ENCODE peak calls at places on chromosomes 5 and 9, in seven cellular contexts. A is SK-N-SH, S is HCT116, H is H1, F is K562, Q is GM12878, I is HepG2. N is an unnamed sample.

GRCh38 chr9:92299116-92299515 is 5.6 kb upstream of the IARS1 start:
- DNase-seq in Q (peak), H (no peak), S (no peak), A (no peak), F (no peak), I (no peak), N (no peak)

GRCh38 chr5:178417391-178417811 is 172.8 kb downstream of the COL23A1 start:
- DNase-seq in I (no peak), H (no peak), F (peak), A (peak), S (no peak), Q (no peak), N (no peak)

GRCh38 chr9:29285818-29286217 is 1712.5 kb upstream of the C9orf72 start:
- DNase-seq in H (no peak), S (no peak), Q (no peak), A (no peak), F (no peak), I (no peak), N (no peak)

GRCh38 chr9:129287595-129288305 is 109.7 kb upstream of the IER5L start:
- DNase-seq in H (peak), F (no peak), S (no peak), I (no peak), A (no peak), Q (no peak), N (no peak)

GRCh38 chr5:104119529-104119928 is 556.9 kb upstream of the NUDT12 start:
- DNase-seq in S (no peak), I (no peak), F (no peak), A (no peak), H (no peak), Q (no peak), N (no peak)

GRCh38 chr5:16461026-16461425 is 4.6 kb downstream of the ZNF622 start:
- DNase-seq in I (no peak), A (no peak), F (no peak), Q (no peak), S (no peak), H (no peak), N (no peak)

GRCh38 chr9:132268725-132269352 is 85.9 kb downstream of the SETX start:
- DNase-seq in Q (no peak), F (peak), I (peak), S (peak), A (peak), H (peak), N (peak)

GRCh38 chr9:112355305-112355953 is 22.0 kb upstream of the PTBP3 start:
- DNase-seq in A (no peak), Q (no peak), F (no peak), I (no peak), H (no peak), S (no peak), N (no peak)

GRCh38 chr9:546797-547223 is 294.7 kb upstream of the DMRT1 start:
- DNase-seq in I (peak), H (no peak), F (no peak), A (no peak), S (no peak), Q (no peak), N (peak)

GRCh38 chr9:126724226-126724625 is 80.6 kb upstream of the ZBTB43 start:
- DNase-seq in F (no peak), Q (no peak), A (peak), H (no peak), S (no peak), I (no peak), N (peak)

GRCh38 chr5:157860898-157861894 is 2.3 kb upstream of the CLINT1 start:
- DNase-seq in A (no peak), H (no peak), S (no peak), Q (peak), F (no peak), I (peak), N (no peak)

GRCh38 chr5:178619390-178619789 is 7.5 kb downstream of the CLK4 start:
- DNase-seq in F (no peak), A (no peak), Q (no peak), S (no peak), I (no peak), H (no peak), N (no peak)

GRCh38 chr9:79745752-79746336 is 174.1 kb downstream of the TLE4 start:
- DNase-seq in S (no peak), A (no peak), Q (no peak), I (no peak), F (no peak), H (no peak), N (no peak)

GRCh38 chr9:9318959-9319505 is 1293.8 kb downstream of the PTPRD start:
- DNase-seq in Q (no peak), I (no peak), S (no peak), A (no peak), H (no peak), F (no peak), N (no peak)

GRCh38 chr5:14977058-14977640 is 105.6 kb upstream of the ANKH start:
- DNase-seq in S (no peak), Q (no peak), H (no peak), A (no peak), I (peak), F (no peak), N (no peak)

GRCh38 chr5:129904667-129905466 is 602 bp downstream of the CHSY3 start:
- DNase-seq in F (no peak), A (peak), S (no peak), Q (no peak), I (no peak), H (peak), N (no peak)

GRCh38 chr9:137218754-137219271 is 3.2 kb downstream of the RNF208 start:
- DNase-seq in I (peak), F (peak), A (no peak), H (no peak), S (no peak), Q (no peak), N (no peak)

GRCh38 chr9:137216188-137216965 is 5.7 kb downstream of the RNF208 start:
- DNase-seq in A (no peak), Q (no peak), I (no peak), H (no peak), F (no peak), S (no peak), N (no peak)

GRCh38 chr9:137215196-137215986 is 6.6 kb downstream of the RNF208 start:
- DNase-seq in F (no peak), H (no peak), A (no peak), I (no peak), S (no peak), Q (no peak), N (no peak)

GRCh38 chr9:137218212-137218753 is 3.8 kb downstream of the RNF208 start:
- DNase-seq in Q (no peak), I (no peak), F (no peak), S (no peak), A (no peak), H (no peak), N (no peak)

DNA sequence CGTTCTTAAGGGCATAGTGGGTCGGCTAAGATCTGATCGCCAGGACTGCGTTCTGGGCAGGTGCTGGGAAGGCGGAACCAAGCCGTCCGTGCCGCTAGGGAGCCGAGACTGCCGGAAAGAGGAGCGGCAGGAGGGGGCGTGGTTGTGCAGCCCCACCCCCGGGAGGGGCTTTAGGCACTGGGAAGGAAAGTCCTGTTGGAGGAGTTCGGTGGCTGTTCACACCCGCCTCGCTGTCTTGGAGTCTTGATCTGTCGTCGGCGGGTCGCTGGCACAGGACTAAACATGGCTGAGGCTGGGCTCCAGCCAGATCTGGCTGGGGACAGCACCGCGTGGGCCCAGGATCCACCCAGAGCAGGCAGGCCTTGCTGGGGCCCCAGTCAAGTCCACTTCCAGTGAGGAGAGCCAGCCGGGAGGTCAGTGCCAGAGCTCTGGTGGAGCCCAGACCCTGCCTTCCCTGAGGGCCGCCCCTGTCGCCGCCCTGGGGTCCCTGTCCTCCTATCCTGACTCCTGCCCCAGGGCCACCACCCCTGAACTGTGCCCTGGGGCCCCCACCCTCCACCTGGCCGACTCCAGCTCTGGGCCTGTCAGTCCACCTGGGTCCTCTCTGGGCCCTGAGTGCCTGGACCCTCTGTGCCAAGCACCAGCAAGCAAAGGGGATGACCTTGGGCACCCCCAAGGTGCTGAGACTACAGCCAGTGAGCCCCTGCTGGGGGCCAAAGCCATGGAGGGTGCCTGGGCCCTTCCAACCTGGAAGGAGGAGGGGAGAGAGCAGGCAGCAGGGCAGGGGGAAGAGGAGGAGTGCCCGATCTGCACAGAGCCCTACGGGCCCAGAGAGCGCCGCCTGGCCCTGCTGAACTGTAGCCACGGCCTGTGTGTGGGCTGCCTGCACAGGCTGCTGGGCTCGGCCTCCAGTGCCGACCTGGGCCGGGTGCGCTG is 4.5 kb downstream of the RNF208 start:
- DNase-seq in F (peak), S (peak), H (peak), I (peak), Q (no peak), A (no peak), N (peak)
- TF ChIP-seq JUND in F (peak), S (no peak), H (no peak), I (no peak), Q (no peak), A (no peak), N (no peak)

GRCh38 chr9:96026655-96027213 is 151.2 kb downstream of the ERCC6L2 start:
- DNase-seq in H (no peak), I (no peak), Q (no peak), F (no peak), A (no peak), S (no peak), N (no peak)

GRCh38 chr9:96031366-96031824 is 155.9 kb downstream of the ERCC6L2 start:
- DNase-seq in S (no peak), I (no peak), H (no peak), F (no peak), Q (no peak), A (peak), N (peak)

GRCh38 chr9:96029722-96030515 is 154.4 kb downstream of the ERCC6L2 start:
- DNase-seq in A (no peak), S (no peak), Q (no peak), I (no peak), H (no peak), F (no peak), N (no peak)

GRCh38 chr9:96025995-96026572 is 150.6 kb downstream of the ERCC6L2 start:
- DNase-seq in S (no peak), A (peak), Q (no peak), H (peak), F (peak), I (no peak), N (no peak)

DNA sequence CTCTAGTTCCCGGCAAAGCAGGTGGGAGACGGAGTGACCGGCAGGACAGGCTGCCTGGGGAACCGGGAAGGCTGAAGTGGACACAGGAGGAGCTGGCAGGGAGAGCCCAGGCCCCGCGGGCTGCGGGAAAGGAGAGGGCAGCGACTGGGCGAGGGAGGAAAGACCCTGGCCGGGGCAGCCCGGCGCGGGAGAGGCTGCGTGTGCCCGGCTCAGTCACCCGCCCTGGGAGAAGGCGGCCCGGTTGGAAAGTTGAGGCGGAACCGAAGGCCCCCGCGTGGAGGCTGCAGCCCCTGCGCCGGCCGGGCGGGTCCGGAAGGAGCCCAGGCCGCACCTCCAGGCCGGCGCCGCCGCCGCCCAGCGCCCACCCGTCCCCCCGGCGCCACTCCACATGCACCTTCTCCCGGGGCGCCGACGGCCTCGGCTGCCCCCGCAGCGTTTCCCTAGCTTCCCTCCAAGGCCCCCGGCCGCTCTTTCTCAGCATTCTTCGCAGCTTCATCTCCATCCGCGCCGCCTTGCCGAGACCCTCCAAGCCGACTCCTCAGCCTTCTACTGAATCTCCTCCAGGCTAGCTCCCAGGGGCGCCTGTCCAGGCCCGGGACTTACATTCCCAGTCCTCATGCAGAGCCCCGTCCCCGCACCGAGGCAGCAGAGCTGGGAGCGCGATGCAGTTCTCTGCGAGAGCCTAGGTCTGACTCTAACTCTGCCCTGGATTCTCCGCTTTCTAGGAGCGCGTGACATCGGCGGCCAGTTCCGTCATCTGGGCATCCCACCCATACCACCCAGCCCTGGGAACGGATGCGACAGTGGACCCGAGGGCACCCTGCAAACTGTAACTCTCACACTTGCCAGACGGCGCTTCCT is 152.0 kb downstream of the ERCC6L2 start:
- DNase-seq in A (peak), S (no peak), I (no peak), F (no peak), H (peak), Q (no peak), N (no peak)
- TF ChIP-seq JUND in A (no peak), S (no peak), I (no peak), F (no peak), H (no peak), Q (no peak), N (no peak)

DNA sequence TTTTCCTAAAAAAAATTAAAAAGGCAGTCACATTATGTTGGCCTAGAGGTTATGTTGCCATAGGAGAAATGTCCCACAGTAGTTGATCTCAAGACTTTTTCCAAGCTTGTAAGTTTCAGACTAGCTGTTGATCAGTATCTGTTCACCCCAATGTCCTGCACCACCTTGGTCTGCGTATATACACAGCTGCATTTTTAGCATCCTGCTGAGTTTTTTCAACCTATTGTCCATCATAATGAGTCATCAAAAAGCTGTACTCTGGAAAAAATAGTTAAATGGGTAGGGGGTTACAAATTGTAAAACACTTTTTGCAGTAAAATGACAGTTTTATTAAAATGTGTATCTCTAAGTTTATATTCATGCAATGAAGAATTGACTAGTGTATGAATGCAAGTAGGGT is 53.2 kb upstream of the TMEM171 start:
- DNase-seq in Q (no peak), A (no peak), I (no peak), S (no peak), F (no peak), H (no peak), N (no peak)
- TF ChIP-seq JUND in Q (no peak), A (no peak), I (no peak), S (no peak), F (no peak), H (no peak), N (no peak)

GRCh38 chr9:95272830-95273229 is 44.7 kb downstream of the FANCC start:
- DNase-seq in S (no peak), Q (no peak), A (no peak), I (no peak), H (no peak), F (no peak), N (no peak)

GRCh38 chr9:95273369-95274051 is 44.0 kb downstream of the FANCC start:
- DNase-seq in H (no peak), A (no peak), I (no peak), F (no peak), S (no peak), Q (no peak), N (no peak)

GRCh38 chr9:95280745-95281144 is 36.8 kb downstream of the FANCC start:
- DNase-seq in Q (no peak), S (no peak), H (no peak), I (no peak), A (no peak), F (no peak), N (no peak)

GRCh38 chr9:95277509-95277908 is 40.0 kb downstream of the FANCC start:
- DNase-seq in A (no peak), I (no peak), S (no peak), Q (no peak), F (no peak), H (no peak), N (no peak)

DNA sequence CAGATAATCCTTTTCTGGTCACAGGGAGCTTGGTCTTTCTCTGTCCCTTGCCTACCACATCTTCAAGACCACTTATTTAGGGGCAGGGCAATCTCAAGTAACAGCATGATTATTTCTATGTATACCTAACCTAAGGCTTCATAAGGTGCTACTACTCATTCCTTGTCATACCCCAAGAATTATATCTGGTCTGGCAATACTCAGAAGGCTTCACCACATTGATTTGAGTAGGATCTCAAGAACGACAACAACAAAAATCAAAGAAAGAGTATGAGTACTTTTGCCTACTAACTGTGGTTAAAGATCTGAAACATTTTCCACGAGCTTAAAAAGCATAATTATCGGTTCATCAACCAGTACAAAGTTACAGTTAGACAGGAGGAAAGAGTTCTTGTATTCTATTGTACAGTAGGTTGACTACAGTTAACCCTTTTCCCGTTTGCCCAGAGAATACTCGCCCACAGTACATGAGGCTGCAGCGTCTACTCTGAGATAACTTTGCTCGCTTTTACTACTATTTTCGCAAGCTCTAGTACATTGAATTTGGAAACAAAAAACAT is 41.0 kb downstream of the FANCC start:
- DNase-seq in A (no peak), F (no peak), S (no peak), Q (no peak), I (no peak), H (no peak), N (no peak)
- TF ChIP-seq JUND in A (no peak), F (no peak), S (no peak), Q (no peak), I (no peak), H (no peak), N (no peak)